ENCODE peak calls at places on chromosomes 16 and 17, in seven cellular contexts. M is RCC 7860, F is Caki2, I is B cell, B is 8988T, T is PC-9, W is amniotic epithelial cell. A is an unnamed sample.

GRCh38 chr16:4679156-4679853 is 14.1 kb upstream of the NUDT16L1 start:
- DNase-seq in T (peak; percentile 35), I (no peak), F (no peak), W (no peak), B (no peak), M (no peak), A (no peak)

GRCh38 chr17:76353004-76353598 is 615 bp downstream of the PRPSAP1 start:
- DNase-seq in M (no peak), W (no peak), T (peak; percentile 35), I (no peak), B (no peak), F (peak; percentile 23), A (peak; percentile 25)

GRCh38 chr17:47882247-47882646 is 13.8 kb upstream of the SP2 start:
- DNase-seq in I (no peak), B (no peak), T (peak; percentile 50), M (no peak), F (no peak), W (no peak), A (peak; percentile 40)

GRCh38 chr16:30026449-30026848 is 3.5 kb downstream of the C16orf92 start:
- DNase-seq in T (no peak), F (no peak), M (no peak), W (no peak), B (no peak), I (no peak), A (no peak)

GRCh38 chr16:8850279-8850885 is 18.4 kb downstream of the CARHSP1 start:
- DNase-seq in I (no peak), M (peak; percentile 82), W (peak; percentile 83), B (no peak), T (peak; percentile 55), F (no peak), A (no peak)

GRCh38 chr17:42438600-42439567 is 15.8 kb upstream of the CAVIN1 start:
- DNase-seq in I (no peak), M (no peak), F (no peak), B (no peak), T (no peak), W (peak; percentile 37), A (no peak)

GRCh38 chr17:29124931-29125270 is 55.3 kb downstream of the MYO18A start:
- DNase-seq in M (no peak), I (no peak), B (no peak), F (no peak), W (no peak), T (peak; percentile 95), A (no peak)

GRCh38 chr17:63399856-63400255 is 46.2 kb downstream of the CYB561 start:
- DNase-seq in B (no peak), I (no peak), T (no peak), W (no peak), F (no peak), M (no peak), A (no peak)

GRCh38 chr17:7354262-7354781 is 634 bp upstream of the TMEM95 start:
- DNase-seq in T (no peak), M (peak; percentile 47), B (no peak), W (peak; percentile 81), F (no peak), I (no peak), A (peak; percentile 96)

GRCh38 chr17:17104036-17104435 is 61.8 kb downstream of the MPRIP start:
- DNase-seq in W (no peak), T (no peak), B (no peak), M (no peak), F (no peak), I (no peak), A (no peak)

GRCh38 chr17:79841369-79842135 is 2.3 kb upstream of the CBX4 start:
- DNase-seq in I (no peak), B (no peak), T (no peak), W (no peak), M (no peak), F (no peak), A (no peak)

GRCh38 chr16:72202014-72202413 is 30.1 kb upstream of the PMFBP1 start:
- DNase-seq in F (no peak), T (no peak), M (peak; percentile 78), B (no peak), W (no peak), I (no peak), A (no peak)

GRCh38 chr17:57379237-57380054 is 123.1 kb downstream of the MSI2 start:
- DNase-seq in M (no peak), F (peak; percentile 40), W (peak; percentile 82), T (no peak), B (no peak), I (no peak), A (no peak)

GRCh38 chr16:10619271-10619849 is 39.0 kb upstream of the EMP2 start:
- DNase-seq in I (peak; percentile 61), B (no peak), T (peak; percentile 50), W (no peak), M (no peak), F (peak; percentile 15), A (peak; percentile 47)

GRCh38 chr16:79792952-79793351 is 192.4 kb upstream of the MAF start:
- DNase-seq in M (no peak), B (no peak), F (no peak), T (no peak), W (no peak), I (no peak), A (no peak)

GRCh38 chr17:574061-574460 is 140.6 kb downstream of the VPS53 start:
- DNase-seq in M (no peak), F (no peak), B (no peak), W (no peak), I (no peak), T (no peak), A (no peak)

A was measured in SW480.